ENCODE peak calls at places on chromosome 18, in six cellular contexts. One of them, this sample, is unnamed.
A peak's percentile ranks its signal among the peaks of the same experiment; 100 is the strongest.

GRCh38 chr18:48032876-48033769 is 102.7 kb upstream of the SMAD2 start:
- DNase-seq in sigmoid colon: peak; percentile 20
- DNase-seq in H7: no peak
- DNase-seq in AG09309: peak; percentile 23
- DNase-seq in activated CD8-positive, alpha-beta memory T cell treated with anti-CD3 and anti-CD28 coated beads for 48 hours: no peak
- DNase-seq in kidney tubule cell: peak; percentile 65
- DNase-seq in this sample: no peak

GRCh38 chr18:23825978-23826405 is 136.7 kb downstream of the LAMA3 start:
- DNase-seq in sigmoid colon: peak; percentile 93
- DNase-seq in H7: no peak
- DNase-seq in AG09309: peak; percentile 72
- DNase-seq in activated CD8-positive, alpha-beta memory T cell treated with anti-CD3 and anti-CD28 coated beads for 48 hours: no peak
- DNase-seq in kidney tubule cell: peak; percentile 97
- DNase-seq in this sample: no peak

GRCh38 chr18:42675810-42676209 is 439.7 kb downstream of the RIT2 start:
- DNase-seq in sigmoid colon: no peak
- DNase-seq in H7: no peak
- DNase-seq in AG09309: no peak
- DNase-seq in activated CD8-positive, alpha-beta memory T cell treated with anti-CD3 and anti-CD28 coated beads for 48 hours: no peak
- DNase-seq in kidney tubule cell: no peak
- DNase-seq in this sample: no peak

GRCh38 chr18:8536226-8536625 is 73.0 kb upstream of the RAB12 start:
- DNase-seq in sigmoid colon: no peak
- DNase-seq in H7: peak; percentile 40
- DNase-seq in AG09309: no peak
- DNase-seq in activated CD8-positive, alpha-beta memory T cell treated with anti-CD3 and anti-CD28 coated beads for 48 hours: no peak
- DNase-seq in kidney tubule cell: peak; percentile 51
- DNase-seq in this sample: no peak

GRCh38 chr18:80109676-80110078 is 615 bp downstream of the ADNP2 start:
- DNase-seq in sigmoid colon: peak; percentile 77
- DNase-seq in H7: peak; percentile 92
- DNase-seq in AG09309: no peak
- DNase-seq in activated CD8-positive, alpha-beta memory T cell treated with anti-CD3 and anti-CD28 coated beads for 48 hours: no peak
- DNase-seq in kidney tubule cell: peak; percentile 42
- DNase-seq in this sample: peak; percentile 63

GRCh38 chr18:62717059-62717849 is 1.9 kb downstream of the PHLPP1 start:
- DNase-seq in sigmoid colon: no peak
- DNase-seq in H7: no peak
- DNase-seq in AG09309: peak; percentile 40
- DNase-seq in activated CD8-positive, alpha-beta memory T cell treated with anti-CD3 and anti-CD28 coated beads for 48 hours: peak; percentile 20
- DNase-seq in kidney tubule cell: peak; percentile 82
- DNase-seq in this sample: no peak

GRCh38 chr18:61991201-61991600 is 98.4 kb upstream of the RNF152 start:
- DNase-seq in sigmoid colon: no peak
- DNase-seq in H7: no peak
- DNase-seq in AG09309: peak; percentile 18
- DNase-seq in activated CD8-positive, alpha-beta memory T cell treated with anti-CD3 and anti-CD28 coated beads for 48 hours: no peak
- DNase-seq in kidney tubule cell: peak; percentile 31
- DNase-seq in this sample: no peak

GRCh38 chr18:77074431-77074830 is 58.2 kb downstream of the MBP start:
- DNase-seq in sigmoid colon: no peak
- DNase-seq in H7: no peak
- DNase-seq in AG09309: no peak
- DNase-seq in activated CD8-positive, alpha-beta memory T cell treated with anti-CD3 and anti-CD28 coated beads for 48 hours: no peak
- DNase-seq in kidney tubule cell: no peak
- DNase-seq in this sample: no peak

GRCh38 chr18:63994783-63995399 is 25.0 kb downstream of the SERPINB8 start:
- DNase-seq in sigmoid colon: peak; percentile 69
- DNase-seq in H7: peak; percentile 72
- DNase-seq in AG09309: no peak
- DNase-seq in activated CD8-positive, alpha-beta memory T cell treated with anti-CD3 and anti-CD28 coated beads for 48 hours: peak; percentile 15
- DNase-seq in kidney tubule cell: peak; percentile 33
- DNase-seq in this sample: peak; percentile 42

GRCh38 chr18:25496544-25496943 is 144.6 kb upstream of the ZNF521 start:
- DNase-seq in sigmoid colon: no peak
- DNase-seq in H7: no peak
- DNase-seq in AG09309: no peak
- DNase-seq in activated CD8-positive, alpha-beta memory T cell treated with anti-CD3 and anti-CD28 coated beads for 48 hours: no peak
- DNase-seq in kidney tubule cell: no peak
- DNase-seq in this sample: no peak

GRCh38 chr18:29979884-29980283 is 1062.7 kb downstream of the DSC3 start:
- DNase-seq in sigmoid colon: no peak
- DNase-seq in H7: no peak
- DNase-seq in AG09309: no peak
- DNase-seq in activated CD8-positive, alpha-beta memory T cell treated with anti-CD3 and anti-CD28 coated beads for 48 hours: no peak
- DNase-seq in kidney tubule cell: no peak
- DNase-seq in this sample: no peak

GRCh38 chr18:46338761-46339160 is 234.6 kb downstream of the HAUS1 start:
- DNase-seq in sigmoid colon: peak; percentile 51
- DNase-seq in H7: no peak
- DNase-seq in AG09309: no peak
- DNase-seq in activated CD8-positive, alpha-beta memory T cell treated with anti-CD3 and anti-CD28 coated beads for 48 hours: no peak
- DNase-seq in kidney tubule cell: peak; percentile 2
- DNase-seq in this sample: no peak

GRCh38 chr18:48798334-48799197 is 152.2 kb downstream of the SMAD7 start:
- DNase-seq in sigmoid colon: peak; percentile 20
- DNase-seq in H7: no peak
- DNase-seq in AG09309: no peak
- DNase-seq in activated CD8-positive, alpha-beta memory T cell treated with anti-CD3 and anti-CD28 coated beads for 48 hours: no peak
- DNase-seq in kidney tubule cell: no peak
- DNase-seq in this sample: no peak

GRCh38 chr18:27404855-27405254 is 219.7 kb upstream of the CHST9 start:
- DNase-seq in sigmoid colon: no peak
- DNase-seq in H7: no peak
- DNase-seq in AG09309: no peak
- DNase-seq in activated CD8-positive, alpha-beta memory T cell treated with anti-CD3 and anti-CD28 coated beads for 48 hours: no peak
- DNase-seq in kidney tubule cell: peak; percentile 44
- DNase-seq in this sample: no peak

GRCh38 chr18:34467059-34467458 is 242.3 kb upstream of the NOL4 start:
- DNase-seq in sigmoid colon: no peak
- DNase-seq in H7: no peak
- DNase-seq in AG09309: no peak
- DNase-seq in activated CD8-positive, alpha-beta memory T cell treated with anti-CD3 and anti-CD28 coated beads for 48 hours: no peak
- DNase-seq in kidney tubule cell: peak; percentile 85
- DNase-seq in this sample: no peak

GRCh38 chr18:60027397-60027796 is 127.6 kb downstream of the PMAIP1 start:
- DNase-seq in sigmoid colon: no peak
- DNase-seq in H7: no peak
- DNase-seq in AG09309: no peak
- DNase-seq in activated CD8-positive, alpha-beta memory T cell treated with anti-CD3 and anti-CD28 coated beads for 48 hours: no peak
- DNase-seq in kidney tubule cell: peak; percentile 15
- DNase-seq in this sample: no peak

GRCh38 chr18:55001625-55002024 is 42.4 kb upstream of the CCDC68 start:
- DNase-seq in sigmoid colon: no peak
- DNase-seq in H7: no peak
- DNase-seq in AG09309: no peak
- DNase-seq in activated CD8-positive, alpha-beta memory T cell treated with anti-CD3 and anti-CD28 coated beads for 48 hours: no peak
- DNase-seq in kidney tubule cell: peak; percentile 31
- DNase-seq in this sample: no peak

GRCh38 chr18:48844271-48844670 is 106.5 kb downstream of the SMAD7 start:
- DNase-seq in sigmoid colon: no peak
- DNase-seq in H7: no peak
- DNase-seq in AG09309: no peak
- DNase-seq in activated CD8-positive, alpha-beta memory T cell treated with anti-CD3 and anti-CD28 coated beads for 48 hours: no peak
- DNase-seq in kidney tubule cell: no peak
- DNase-seq in this sample: no peak

GRCh38 chr18:56702946-56703345 is 51.8 kb downstream of the WDR7 start:
- DNase-seq in sigmoid colon: no peak
- DNase-seq in H7: peak; percentile 36
- DNase-seq in AG09309: no peak
- DNase-seq in activated CD8-positive, alpha-beta memory T cell treated with anti-CD3 and anti-CD28 coated beads for 48 hours: no peak
- DNase-seq in kidney tubule cell: peak; percentile 48
- DNase-seq in this sample: no peak

GRCh38 chr18:48928787-48929186 is 22.0 kb downstream of the SMAD7 start:
- DNase-seq in sigmoid colon: no peak
- DNase-seq in H7: peak; percentile 46
- DNase-seq in AG09309: no peak
- DNase-seq in activated CD8-positive, alpha-beta memory T cell treated with anti-CD3 and anti-CD28 coated beads for 48 hours: no peak
- DNase-seq in kidney tubule cell: peak; percentile 89
- DNase-seq in this sample: no peak

GRCh38 chr18:57595347-57595746 is 8.8 kb upstream of the FECH start:
- DNase-seq in sigmoid colon: no peak
- DNase-seq in H7: no peak
- DNase-seq in AG09309: no peak
- DNase-seq in activated CD8-positive, alpha-beta memory T cell treated with anti-CD3 and anti-CD28 coated beads for 48 hours: no peak
- DNase-seq in kidney tubule cell: no peak
- DNase-seq in this sample: no peak